ENCODE peak calls at places on chromosomes 3 and 15, in four cellular contexts. F, S, T and A are unnamed samples.
A peak's percentile ranks its signal among the peaks of the same experiment; 100 is the strongest.

GRCh38 chr3:115803661-115804060 is 180.4 kb downstream of the GAP43 start:
- DNase-seq in F (no peak), S (no peak), T (no peak), A (no peak)

GRCh38 chr3:175378348-175378747 is 519.2 kb downstream of the NAALADL2 start:
- DNase-seq in S (no peak), F (no peak), T (no peak), A (no peak)

GRCh38 chr3:12198301-12198700 is 39.6 kb upstream of the TIMP4 start:
- DNase-seq in S (no peak), F (no peak), T (no peak), A (no peak)

GRCh38 chr3:30524357-30525040 is 81.9 kb upstream of the TGFBR2 start:
- DNase-seq in T (no peak), F (no peak), S (no peak), A (no peak)

GRCh38 chr3:3134750-3135448 is 8.2 kb downstream of the TRNT1 start:
- DNase-seq in T (no peak), F (no peak), S (no peak), A (no peak)

GRCh38 chr3:43531835-43532234 is 90.0 kb downstream of the ANO10 start:
- DNase-seq in F (no peak), T (no peak), S (peak; percentile 7), A (peak; percentile 4)

GRCh38 chr3:116148881-116149530 is 296.3 kb downstream of the LSAMP start:
- DNase-seq in T (no peak), S (no peak), F (no peak), A (no peak)

GRCh38 chr15:79402136-79402535 is 30.0 kb upstream of the MINAR1 start:
- DNase-seq in F (no peak), T (no peak), S (no peak), A (no peak)

GRCh38 chr3:175349181-175349580 is 490.0 kb downstream of the NAALADL2 start:
- DNase-seq in F (no peak), T (no peak), S (no peak), A (no peak)

GRCh38 chr3:414063-414462 is 217.5 kb downstream of the CHL1 start:
- DNase-seq in T (no peak), S (no peak), F (no peak), A (no peak)

GRCh38 chr15:68427366-68427765 is 4.6 kb downstream of the ITGA11 start:
- DNase-seq in F (no peak), S (no peak), T (no peak), A (no peak)

GRCh38 chr3:88362428-88362827 is 212.7 kb downstream of the C3orf38 start:
- DNase-seq in T (no peak), F (no peak), S (no peak), A (no peak)

GRCh38 chr3:98602078-98602678 is 8.8 kb upstream of the CPOX start:
- DNase-seq in S (peak; percentile 41), T (no peak), F (no peak), A (no peak)

GRCh38 chr3:58005662-58006061 is 2.6 kb upstream of the FLNB start:
- DNase-seq in F (no peak), T (no peak), S (no peak), A (peak; percentile 29)

GRCh38 chr15:39596358-39597051 is 15.6 kb downstream of the THBS1 start:
- DNase-seq in S (no peak), F (no peak), T (no peak), A (peak; percentile 76)

GRCh38 chr3:16280671-16281070 is 15.7 kb downstream of the OXNAD1 start:
- DNase-seq in T (no peak), S (no peak), F (no peak), A (peak; percentile 45)

GRCh38 chr3:40975711-40976121 is 223.6 kb upstream of the CTNNB1 start:
- DNase-seq in S (no peak), F (no peak), T (no peak), A (no peak)

GRCh38 chr3:119173325-119173724 is at the start of gene UPK1B:
- DNase-seq in F (no peak), S (no peak), T (no peak), A (no peak)

GRCh38 chr3:30632065-30632464 is 25.7 kb downstream of the TGFBR2 start:
- DNase-seq in S (no peak), T (no peak), F (no peak), A (no peak)

GRCh38 chr3:159635047-159635641 is 353.5 kb upstream of the IL12A start:
- DNase-seq in F (no peak), S (no peak), T (no peak), A (no peak)

GRCh38 chr3:5136211-5136610 is 14.1 kb downstream of the ARL8B start:
- DNase-seq in S (no peak), T (no peak), F (no peak), A (no peak)

GRCh38 chr15:84400017-84400740 is 164.6 kb downstream of the GOLGA6L4 start:
- DNase-seq in T (peak; percentile 31), F (no peak), S (no peak), A (no peak)

GRCh38 chr15:81295466-81296145 is 28.3 kb downstream of the STARD5 start:
- DNase-seq in F (no peak), S (peak; percentile 32), T (no peak), A (no peak)

GRCh38 chr3:45817788-45818523 is 21.6 kb upstream of the SLC6A20 start:
- DNase-seq in S (peak; percentile 14), F (no peak), T (no peak), A (peak; percentile 96)

GRCh38 chr3:172562881-172563835 is 39.9 kb upstream of the TNFSF10 start:
- DNase-seq in S (peak; percentile 63), F (no peak), T (no peak), A (peak; percentile 75)

GRCh38 chr15:33314115-33314514 is 3.3 kb downstream of the RYR3 start:
- DNase-seq in T (no peak), F (no peak), S (no peak), A (no peak)

GRCh38 chr3:13620281-13620680 is 71.4 kb downstream of the FBLN2 start:
- DNase-seq in S (no peak), F (no peak), T (peak; percentile 11), A (no peak)

GRCh38 chr3:114673481-114673880 is 379.7 kb downstream of the TIGIT start:
- DNase-seq in F (no peak), S (no peak), T (no peak), A (no peak)

GRCh38 chr3:107985496-107985895 is 105.3 kb downstream of the CD47 start:
- DNase-seq in T (no peak), F (no peak), S (peak; percentile 75), A (no peak)

GRCh38 chr3:52023860-52024764 is 28.4 kb upstream of the RPL29 start:
- DNase-seq in F (no peak), T (no peak), S (no peak), A (no peak)

GRCh38 chr3:81749285-81749684 is 12.2 kb downstream of the GBE1 start:
- DNase-seq in S (no peak), F (no peak), T (no peak), A (no peak)

GRCh38 chr3:38039101-38039898 is at the start of gene DLEC1:
- DNase-seq in T (peak; percentile 84), F (peak; percentile 73), S (peak; percentile 94), A (no peak)

GRCh38 chr3:189082666-189083427 is 88.9 kb upstream of the TPRG1 start:
- DNase-seq in T (no peak), S (no peak), F (no peak), A (no peak)

GRCh38 chr3:21894459-21895083 is 143.6 kb upstream of the ZNF385D start:
- DNase-seq in F (no peak), S (peak; percentile 4), T (no peak), A (no peak)

GRCh38 chr3:70256566-70256965 is 55.9 kb downstream of the MDFIC2 start:
- DNase-seq in T (no peak), F (no peak), S (no peak), A (no peak)

GRCh38 chr15:39171944-39172368 is 408.9 kb upstream of the THBS1 start:
- DNase-seq in F (no peak), T (no peak), S (peak; percentile 71), A (peak; percentile 86)

GRCh38 chr3:128006471-128007424 is 45.5 kb upstream of the SEC61A1 start:
- DNase-seq in F (no peak), T (no peak), S (no peak), A (no peak)